ENCODE peak calls at places on chromosomes 1 and 21, in six cellular contexts. D is K562, L is GM23248, P is IMR-90, Y is HCT116, J is kidney. T is an unnamed sample.

GRCh38 chr1:56301791-56302190 is 277.6 kb downstream of the PLPP3 start:
- DNase-seq in Y (no peak), P (peak; percentile 95), L (peak; percentile 67), D (no peak), J (no peak), T (no peak)

GRCh38 chr1:154502066-154502741 is at the start of the genes SHE and TDRD10:
- DNase-seq in P (no peak), D (no peak), L (peak; percentile 42), J (peak; percentile 83), Y (no peak), T (no peak)

GRCh38 chr1:212701910-212702309 is 2.3 kb upstream of the BATF3 start:
- DNase-seq in J (no peak), P (no peak), L (no peak), D (no peak), Y (no peak), T (no peak)

GRCh38 chr1:118177998-118178397 is 7.0 kb downstream of the SPAG17 start:
- DNase-seq in J (no peak), Y (no peak), P (no peak), L (no peak), D (no peak), T (no peak)

GRCh38 chr21:17462276-17462981 is 50.4 kb upstream of the CXADR start:
- DNase-seq in D (no peak), P (peak; percentile 42), Y (no peak), L (no peak), J (no peak), T (no peak)

GRCh38 chr21:42067531-42068255 is 3.4 kb upstream of the UMODL1 start:
- DNase-seq in L (no peak), Y (no peak), D (no peak), J (peak; percentile 32), P (no peak), T (no peak)

GRCh38 chr1:54376085-54377039 is 29.8 kb downstream of the SSBP3 start:
- DNase-seq in Y (peak; percentile 13), D (peak; percentile 81), P (no peak), L (no peak), J (no peak), T (no peak)

GRCh38 chr21:43923391-43923790 is 58.4 kb downstream of the AGPAT3 start:
- DNase-seq in Y (no peak), D (no peak), L (peak; percentile 38), P (peak; percentile 11), J (peak; percentile 57), T (no peak)

GRCh38 chr1:203028784-203029553 is 2.7 kb downstream of the PPFIA4 start:
- DNase-seq in L (no peak), J (peak; percentile 62), P (no peak), D (no peak), Y (no peak), T (no peak)

GRCh38 chr1:150836129-150836773 is 28.2 kb upstream of the CTSK start:
- DNase-seq in L (no peak), Y (no peak), D (no peak), P (peak; percentile 3), J (no peak), T (no peak)

GRCh38 chr1:44263191-44263944 is 50.1 kb downstream of the DMAP1 start:
- DNase-seq in Y (no peak), D (no peak), J (no peak), P (no peak), L (no peak), T (no peak)

DNA sequence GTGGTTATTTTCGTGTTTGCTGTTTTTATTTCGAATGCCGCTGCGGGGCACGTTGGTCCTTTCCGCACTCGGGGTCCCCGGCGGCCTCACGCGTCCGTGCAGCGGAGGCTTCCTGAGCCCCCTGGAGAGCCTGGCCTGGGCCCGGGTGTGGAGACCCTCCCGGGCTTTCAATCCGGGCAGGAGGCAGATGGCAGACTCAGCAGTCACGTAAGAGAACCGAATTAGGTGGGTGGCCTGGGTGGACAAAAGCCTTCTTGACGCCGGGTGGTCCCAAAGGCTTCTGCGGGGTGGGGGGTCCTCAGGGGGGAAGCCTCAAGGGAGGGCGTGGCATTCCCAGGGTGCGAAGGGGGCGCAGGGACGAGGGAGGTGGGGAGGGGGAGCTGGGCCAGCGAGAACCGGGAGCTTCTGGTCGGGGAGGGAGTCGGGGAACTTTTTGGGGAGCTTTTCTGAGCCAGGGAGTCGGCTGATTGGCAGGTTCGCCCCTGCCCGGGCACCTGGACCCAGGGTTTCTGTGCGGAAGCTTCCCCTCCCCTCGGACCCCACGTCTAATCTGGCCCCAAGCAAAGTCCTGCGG is 1.2 kb upstream of the HES4 start:
- DNase-seq in L (no peak), P (no peak), Y (no peak), D (peak; percentile 38), J (peak; percentile 80), T (no peak)
- H3K4me1 ChIP-seq in L (no peaks in the 10 kb centered on the region), P (peaks cover 12% of the 10 kb centered on the region), Y (peaks cover 28% of the 10 kb centered on the region), D (peaks cover 36% of the 10 kb centered on the region), J (peaks cover 4% of the 10 kb centered on the region), T (peaks cover 22% of the 10 kb centered on the region)

GRCh38 chr1:229942508-229942907 is 124.5 kb upstream of the GALNT2 start:
- DNase-seq in D (no peak), L (no peak), Y (no peak), J (no peak), P (no peak), T (no peak)

GRCh38 chr1:229941785-229942184 is 125.3 kb upstream of the GALNT2 start:
- DNase-seq in L (no peak), Y (no peak), D (no peak), J (no peak), P (no peak), T (no peak)

GRCh38 chr1:229941160-229941559 is 125.9 kb upstream of the GALNT2 start:
- DNase-seq in J (no peak), Y (no peak), P (no peak), L (no peak), D (no peak), T (no peak)

GRCh38 chr1:229938571-229938970 is 128.5 kb upstream of the GALNT2 start:
- DNase-seq in Y (no peak), D (no peak), P (no peak), J (no peak), L (no peak), T (no peak)

GRCh38 chr1:229940689-229941088 is 126.3 kb upstream of the GALNT2 start:
- DNase-seq in J (no peak), Y (no peak), L (peak; percentile 5), P (peak; percentile 6), D (no peak), T (no peak)
- H3K27ac ChIP-seq in J (no peak overlapping the region), Y (no peak overlapping the region), L (no peak overlapping the region), P (no peak overlapping the region), D (no peak overlapping the region), T (no peak overlapping the region)

GRCh38 chr21:24369278-24369677 is 1238.0 kb downstream of the MRPL39 start:
- DNase-seq in L (no peak), J (no peak), Y (no peak), P (no peak), D (no peak), T (no peak)

GRCh38 chr21:24369751-24370150 is 1237.5 kb downstream of the MRPL39 start:
- DNase-seq in D (no peak), L (no peak), P (peak; percentile 2), Y (no peak), J (no peak), T (no peak)

GRCh38 chr21:24375201-24375600 is 1232.1 kb downstream of the MRPL39 start:
- DNase-seq in L (no peak), Y (no peak), J (no peak), P (no peak), D (no peak), T (no peak)
- H3K9ac ChIP-seq in L (no peak overlapping the region), Y (no peak overlapping the region), J (no peak overlapping the region), P (no peak overlapping the region), D (no peak overlapping the region), T (no peak overlapping the region)

DNA sequence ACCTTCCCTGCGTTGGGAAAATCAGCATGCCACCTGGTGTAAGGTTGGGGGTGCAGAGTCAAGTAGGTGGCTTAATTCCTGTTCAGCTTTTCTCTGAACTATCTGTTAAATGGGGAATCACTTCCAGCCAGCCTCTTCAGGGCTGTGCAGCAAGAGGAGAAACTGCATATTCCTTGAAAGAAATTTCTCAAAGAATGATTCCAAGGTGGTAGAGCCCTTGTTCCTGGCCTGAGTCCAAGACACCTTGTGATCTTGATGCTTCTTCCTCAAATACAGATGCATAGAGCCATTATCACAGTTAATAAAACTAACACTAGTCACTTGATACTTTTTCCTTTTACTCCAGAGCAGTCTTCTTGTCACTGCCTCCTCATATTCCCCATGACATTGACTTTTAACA is 5.2 kb downstream of the TXLNA start:
- DNase-seq in D (no peak), J (no peak), Y (no peak), L (no peak), P (no peak), T (no peak)
- H3K4me1 ChIP-seq in D (peaks cover 16% of the 10 kb centered on the region), J (peaks cover 9% of the 10 kb centered on the region), Y (peaks cover 9% of the 10 kb centered on the region), L (peaks cover 33% of the 10 kb centered on the region), P (peaks cover 21% of the 10 kb centered on the region), T (peaks cover 18% of the 10 kb centered on the region)

DNA sequence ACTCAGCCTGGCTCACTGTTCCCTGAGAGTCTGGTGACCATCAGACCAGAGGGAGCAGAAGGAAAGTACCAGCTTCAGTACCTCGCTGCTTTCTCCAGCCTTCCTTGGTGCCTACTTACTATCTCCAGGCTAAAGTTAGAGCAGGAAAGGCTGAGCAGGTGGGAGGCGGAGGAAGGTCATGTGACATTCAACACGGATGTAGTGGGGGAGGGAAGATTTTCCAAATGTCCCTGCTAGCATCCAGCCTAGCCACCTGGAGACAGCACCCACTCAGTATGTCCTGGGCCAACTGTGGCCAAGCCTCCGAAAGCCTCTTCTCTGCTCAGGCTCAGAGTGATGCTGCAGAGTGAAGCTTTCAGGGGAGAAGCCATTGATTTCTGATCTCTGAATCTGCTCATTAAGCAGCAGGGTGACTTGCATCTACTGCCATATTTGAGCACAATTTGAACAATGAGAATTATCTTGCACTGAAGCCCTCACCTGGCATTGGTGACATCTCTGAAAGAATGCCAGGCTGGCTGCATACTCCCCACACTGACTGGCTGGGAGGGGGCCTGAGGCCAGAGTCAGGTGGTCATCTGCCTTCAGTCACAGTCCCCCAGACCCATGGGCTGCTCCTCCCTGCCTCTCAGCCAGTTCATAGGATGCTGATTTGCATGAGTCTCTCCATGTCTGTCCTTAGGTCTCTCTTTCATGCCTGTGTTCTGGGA is 86.2 kb downstream of the KCND3 start:
- DNase-seq in P (no peak), J (no peak), L (no peak), D (no peak), Y (no peak), T (no peak)
- H3K27ac ChIP-seq in P (no peak overlapping the region), J (no peak overlapping the region), L (no peak overlapping the region), D (no peak overlapping the region), Y (no peak overlapping the region), T (no peak overlapping the region)

GRCh38 chr1:200368556-200368955 is 41.3 kb downstream of the ZNF281 start:
- DNase-seq in J (no peak), Y (no peak), L (peak; percentile 4), D (no peak), P (no peak), T (no peak)
- H3K9ac ChIP-seq in J (no peak overlapping the region), Y (no peak overlapping the region), L (peak overlapping the region; percentile 23), D (no peak overlapping the region), P (no peak overlapping the region), T (no peak overlapping the region)

T was measured in mammary epithelial cell.